ENCODE peak calls at places on chromosomes 7 and 10, in five cellular contexts. Y, F, Q, K and H are unnamed samples.

GRCh38 chr10:97596101-97597055 is 6.9 kb downstream of the C10orf62 start:
- DNase-seq in Y (no peak), F (no peak), Q (peak), K (peak), H (no peak)

GRCh38 chr7:131629203-131629871 is 72.9 kb upstream of the PODXL start:
- DNase-seq in Y (no peak), F (no peak), Q (no peak), K (no peak), H (no peak)

GRCh38 chr7:890868-891267 is 14.5 kb downstream of the GET4 start:
- DNase-seq in Y (no peak), F (no peak), Q (no peak), K (no peak), H (no peak)

GRCh38 chr7:132654150-132654549 is 77.9 kb upstream of the PLXNA4 start:
- DNase-seq in Y (peak), F (peak), Q (no peak), K (peak), H (no peak)

GRCh38 chr7:157505646-157506045 is 168.8 kb downstream of the DNAJB6 start:
- DNase-seq in Y (no peak), F (no peak), Q (no peak), K (no peak), H (no peak)

GRCh38 chr7:158582089-158582456 is 5.5 kb downstream of the PTPRN2 start:
- DNase-seq in Y (no peak), F (no peak), Q (no peak), K (no peak), H (no peak)

GRCh38 chr10:3564599-3564998 is 220.4 kb downstream of the KLF6 start:
- DNase-seq in Y (no peak), F (no peak), Q (no peak), K (no peak), H (no peak)

GRCh38 chr7:20440472-20441105 is 109.9 kb downstream of the ITGB8 start:
- DNase-seq in Y (peak), F (peak), Q (peak), K (peak), H (no peak)

GRCh38 chr7:113087278-113087998 is 811 bp upstream of the GPR85 start:
- DNase-seq in Y (no peak), F (peak), Q (peak), K (peak), H (no peak)

GRCh38 chr7:151425670-151426075 is 14.3 kb downstream of the CRYGN start:
- DNase-seq in Y (no peak), F (no peak), Q (no peak), K (no peak), H (no peak)

GRCh38 chr7:158791133-158791532 is 38.2 kb downstream of the ESYT2 start:
- DNase-seq in Y (no peak), F (no peak), Q (no peak), K (no peak), H (no peak)

GRCh38 chr10:78408671-78409472 is 375.2 kb downstream of the RPS24 start:
- DNase-seq in Y (peak), F (peak), Q (peak), K (no peak), H (no peak)

GRCh38 chr7:2008936-2009540 is 223.7 kb downstream of the MAD1L1 start:
- DNase-seq in Y (no peak), F (no peak), Q (no peak), K (no peak), H (no peak)

GRCh38 chr10:112959207-112959838 is 9.3 kb downstream of the TCF7L2 start:
- DNase-seq in Y (no peak), F (no peak), Q (no peak), K (no peak), H (no peak)

GRCh38 chr10:31536297-31536696 is 217.3 kb downstream of the ZEB1 start:
- DNase-seq in Y (no peak), F (no peak), Q (no peak), K (no peak), H (no peak)

GRCh38 chr10:98029149-98030092 is 1.0 kb downstream of the CRTAC1 start:
- DNase-seq in Y (peak), F (peak), Q (no peak), K (no peak), H (no peak)

DNA sequence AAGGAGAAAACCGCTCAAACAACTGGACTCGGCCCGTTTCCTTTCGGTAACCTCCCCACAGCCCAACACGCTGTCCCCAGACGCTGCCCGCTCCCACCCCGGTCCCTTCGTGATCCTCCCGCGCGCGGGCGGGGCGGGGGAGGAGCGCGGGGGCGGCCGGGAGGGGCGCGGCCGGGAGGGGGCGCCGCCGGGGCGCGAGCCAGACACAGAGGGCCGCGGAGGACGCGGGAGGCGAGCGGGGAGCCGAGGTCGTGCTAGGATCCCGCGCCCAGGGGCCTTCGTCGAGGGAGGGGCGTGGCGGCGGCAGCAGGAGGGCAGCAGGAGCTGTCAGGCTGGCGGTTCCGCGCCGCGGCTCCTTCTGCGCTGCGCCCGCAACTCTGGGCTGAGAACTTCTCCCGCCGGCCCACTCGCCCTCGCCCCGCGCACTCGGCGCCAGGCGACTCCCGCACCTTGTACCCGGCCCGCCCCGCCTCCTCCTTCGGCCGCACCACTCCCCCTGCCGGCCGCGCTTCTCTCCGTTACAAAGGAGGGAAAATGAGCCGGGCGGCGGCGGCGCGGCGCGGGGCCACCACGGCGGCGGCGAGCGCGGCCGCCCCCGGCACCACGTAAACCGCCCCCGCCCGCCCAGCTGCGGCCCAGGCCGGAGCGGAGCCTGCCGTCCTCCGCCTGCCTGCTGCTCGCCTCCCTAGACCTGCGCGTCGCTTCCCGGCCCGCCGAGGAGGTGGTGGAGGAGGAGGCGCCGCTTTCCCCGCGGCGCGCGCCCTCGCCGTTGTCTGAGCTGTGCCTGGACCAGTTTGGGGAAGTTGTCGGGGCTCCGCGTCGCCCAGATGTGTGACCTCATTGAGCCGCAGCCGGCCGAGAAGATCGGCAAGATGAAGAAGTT is at the start of gene CDK14:
- DNase-seq in Y (peak), F (peak), Q (peak), K (peak), H (no peak)
- TF ChIP-seq CREB1 in Y (no peak), F (no peak), Q (no peak), K (no peak), H (peak)

GRCh38 chr10:118220346-118220745 is 121.8 kb downstream of the FAM204A start:
- DNase-seq in Y (no peak), F (no peak), Q (no peak), K (no peak), H (no peak)
- TF ChIP-seq CREB1 in Y (no peak), F (no peak), Q (no peak), K (no peak), H (no peak)

GRCh38 chr7:47455872-47456185 is 126.1 kb downstream of the TNS3 start:
- DNase-seq in Y (no peak), F (no peak), Q (no peak), K (no peak), H (no peak)
- TF ChIP-seq CREB1 in Y (no peak), F (no peak), Q (no peak), K (no peak), H (no peak)

GRCh38 chr7:116210345-116211005 is at the start of gene TES:
- DNase-seq in Y (peak), F (peak), Q (peak), K (peak), H (no peak)
- TF ChIP-seq CREB1 in Y (no peak), F (no peak), Q (no peak), K (no peak), H (peak)

DNA sequence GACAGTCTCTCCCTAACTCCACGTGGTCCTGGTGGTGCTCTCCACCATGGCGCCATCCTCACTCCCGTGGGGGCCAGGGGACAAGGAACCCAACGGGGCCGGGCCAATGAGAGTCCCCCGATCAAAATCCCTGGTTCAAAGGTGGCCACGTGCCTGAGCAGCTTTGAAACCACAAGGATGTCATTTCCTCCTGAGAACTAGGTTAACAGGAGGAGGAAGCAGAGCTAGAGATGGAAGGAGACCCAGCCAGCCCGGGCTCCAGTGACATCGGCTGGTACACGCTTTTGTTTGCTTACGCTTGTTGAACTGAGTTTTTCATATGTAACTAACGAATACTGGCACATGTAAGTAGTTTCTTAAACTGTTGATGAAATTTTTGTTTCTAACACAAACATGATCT is 61.7 kb downstream of the PRPF18 start:
- DNase-seq in Y (no peak), F (no peak), Q (no peak), K (no peak), H (no peak)
- TF ChIP-seq CREB1 in Y (no peak), F (no peak), Q (no peak), K (no peak), H (no peak)